ENCODE peak calls at places on chromosomes 3 and 15, in seven cellular contexts. G is esophagus squamous epithelium; J is WTC11; Y is fibroblast of villous mesenchyme; L is T-helper 2 cell treated with Interferon-gamma antibody and Interleukin-4, amounts not matched to agents 5 μg/mL and 100 μg/mL, for 36 hours; I is CD8-positive, alpha-beta T cell; F is astrocyte of the hippocampus. P is an unnamed sample.

GRCh38 chr3:191775451-191776233 is 314.7 kb downstream of the PYDC2 start:
- DNase-seq in G (no peak), J (no peak), Y (no peak), L (no peak), I (no peak), F (peak; percentile 71), P (no peak)

GRCh38 chr3:73324203-73325155 is 263.0 kb downstream of the EBLN2 start:
- DNase-seq in G (no peak), J (no peak), Y (peak; percentile 34), L (no peak), I (no peak), F (peak; percentile 24), P (no peak)

GRCh38 chr3:193776626-193777025 is 183.6 kb downstream of the OPA1 start:
- DNase-seq in G (no peak), J (no peak), Y (no peak), L (no peak), I (no peak), F (no peak), P (no peak)

GRCh38 chr15:73082719-73083275 is 30.5 kb downstream of the NEO1 start:
- DNase-seq in G (no peak), J (no peak), Y (no peak), L (no peak), I (no peak), F (peak; percentile 41), P (no peak)

GRCh38 chr3:147394168-147394941 is 12.0 kb downstream of the ZIC4 start:
- DNase-seq in G (no peak), J (no peak), Y (no peak), L (no peak), I (no peak), F (peak; percentile 35), P (no peak)

GRCh38 chr3:12454076-12454807 is 30.0 kb upstream of the TSEN2 start:
- DNase-seq in G (no peak), J (no peak), Y (no peak), L (no peak), I (no peak), F (no peak), P (no peak)

GRCh38 chr3:161649900-161650484 is 153.4 kb downstream of the OTOL1 start:
- DNase-seq in G (no peak), J (no peak), Y (peak; percentile 6), L (no peak), I (no peak), F (peak; percentile 1), P (no peak)

GRCh38 chr3:28672411-28672810 is 323.8 kb upstream of the AZI2 start:
- DNase-seq in G (no peak), J (no peak), Y (no peak), L (no peak), I (no peak), F (peak; percentile 39), P (no peak)

GRCh38 chr15:66578286-66578875 is 12.6 kb upstream of the LCTL start:
- DNase-seq in G (no peak), J (no peak), Y (peak; percentile 55), L (no peak), I (no peak), F (no peak), P (no peak)